ENCODE peak calls at places on chromosome 17, in four cellular contexts. One of them, this sample, is unnamed.

GRCh38 chr17:55757659-55758058 is 6.8 kb downstream of the PCTP start:
- DNase-seq in lung microvascular endothelial cell: no peak
- DNase-seq in SHP77 treated with DMSO at 0.1 percent for 48 hours: no peak
- DNase-seq in Calu3: no peak
- DNase-seq in this sample: no peak

GRCh38 chr17:47978324-47978723 is 7.4 kb downstream of the CDK5RAP3 start:
- DNase-seq in lung microvascular endothelial cell: peak
- DNase-seq in SHP77 treated with DMSO at 0.1 percent for 48 hours: no peak
- DNase-seq in Calu3: peak
- DNase-seq in this sample: peak

GRCh38 chr17:67531291-67531690 is 154.2 kb downstream of the PITPNC1 start:
- DNase-seq in lung microvascular endothelial cell: no peak
- DNase-seq in SHP77 treated with DMSO at 0.1 percent for 48 hours: no peak
- DNase-seq in Calu3: no peak
- DNase-seq in this sample: peak

GRCh38 chr17:80792373-80792781 is 199.3 kb upstream of the CHMP6 start:
- DNase-seq in lung microvascular endothelial cell: no peak
- DNase-seq in SHP77 treated with DMSO at 0.1 percent for 48 hours: no peak
- DNase-seq in Calu3: no peak
- DNase-seq in this sample: no peak

GRCh38 chr17:43360376-43360738 is 38.4 kb upstream of the ARL4D start:
- DNase-seq in lung microvascular endothelial cell: peak
- DNase-seq in SHP77 treated with DMSO at 0.1 percent for 48 hours: peak
- DNase-seq in Calu3: peak
- DNase-seq in this sample: no peak

GRCh38 chr17:15213381-15214087 is 51.6 kb downstream of the PMP22 start:
- DNase-seq in lung microvascular endothelial cell: peak
- DNase-seq in SHP77 treated with DMSO at 0.1 percent for 48 hours: peak
- DNase-seq in Calu3: no peak
- DNase-seq in this sample: no peak

GRCh38 chr17:78839762-78840529 is 668 bp downstream of the USP36 start:
- DNase-seq in lung microvascular endothelial cell: peak
- DNase-seq in SHP77 treated with DMSO at 0.1 percent for 48 hours: no peak
- DNase-seq in Calu3: peak
- DNase-seq in this sample: peak

GRCh38 chr17:59863607-59864006 is 29.1 kb downstream of the TUBD1 start:
- DNase-seq in lung microvascular endothelial cell: no peak
- DNase-seq in SHP77 treated with DMSO at 0.1 percent for 48 hours: no peak
- DNase-seq in Calu3: no peak
- DNase-seq in this sample: no peak

GRCh38 chr17:74394275-74394950 is 27.1 kb downstream of the GPR142 start:
- DNase-seq in lung microvascular endothelial cell: no peak
- DNase-seq in SHP77 treated with DMSO at 0.1 percent for 48 hours: no peak
- DNase-seq in Calu3: no peak
- DNase-seq in this sample: peak

GRCh38 chr17:46011711-46012505 is 12.9 kb downstream of the STH start:
- DNase-seq in lung microvascular endothelial cell: no peak
- DNase-seq in SHP77 treated with DMSO at 0.1 percent for 48 hours: no peak
- DNase-seq in Calu3: no peak
- DNase-seq in this sample: no peak

GRCh38 chr17:10729334-10730193 is at the start of gene TMEM220:
- DNase-seq in lung microvascular endothelial cell: peak
- DNase-seq in SHP77 treated with DMSO at 0.1 percent for 48 hours: no peak
- DNase-seq in Calu3: no peak
- DNase-seq in this sample: peak